ENCODE peak calls at places on chromosomes 1 and 21, in four cellular contexts. F is AG09309, X is hepatocyte, Q is foreskin fibroblast. V is an unnamed sample.

GRCh38 chr1:31135973-31136600 is 70.6 kb upstream of the PUM1 start:
- DNase-seq in X (no peak), F (no peak), Q (no peak), V (peak; percentile 11)

GRCh38 chr1:153774780-153775431 is at the start of gene SLC27A3:
- DNase-seq in F (no peak), Q (peak; percentile 55), X (peak; percentile 79), V (peak; percentile 64)

GRCh38 chr1:232196042-232196441 is 433.9 kb downstream of the SIPA1L2 start:
- DNase-seq in Q (no peak), X (no peak), F (no peak), V (no peak)

GRCh38 chr1:163264256-163264655 is 57.5 kb upstream of the NUF2 start:
- DNase-seq in Q (no peak), F (no peak), X (no peak), V (no peak)

GRCh38 chr1:10561955-10562354 is 87.2 kb downstream of the PEX14 start:
- DNase-seq in F (no peak), X (no peak), Q (no peak), V (no peak)

GRCh38 chr1:91647061-91647460 is 146.4 kb downstream of the CDC7 start:
- DNase-seq in X (no peak), Q (no peak), F (no peak), V (no peak)

GRCh38 chr21:26469789-26470188 is 103.3 kb downstream of the CYYR1 start:
- DNase-seq in Q (peak; percentile 68), F (peak; percentile 73), X (peak; percentile 23), V (peak; percentile 83)

GRCh38 chr1:43653339-43653738 is 3.4 kb downstream of the KDM4A start:
- DNase-seq in X (peak; percentile 53), Q (no peak), F (no peak), V (peak; percentile 59)

GRCh38 chr1:164922585-164922984 is 363.6 kb downstream of the PBX1 start:
- DNase-seq in Q (no peak), F (no peak), X (no peak), V (no peak)

GRCh38 chr1:31064685-31065309 is 720 bp downstream of the PUM1 start:
- DNase-seq in Q (no peak), F (no peak), X (no peak), V (peak; percentile 21)

GRCh38 chr1:181479137-181479745 is 4.1 kb upstream of the CACNA1E start:
- DNase-seq in Q (peak; percentile 56), X (peak; percentile 85), F (peak; percentile 21), V (peak; percentile 81)

GRCh38 chr1:92951141-92951582 is 10.1 kb downstream of the DIPK1A start:
- DNase-seq in F (peak; percentile 46), Q (peak; percentile 83), X (peak; percentile 17), V (peak; percentile 87)

GRCh38 chr1:222777463-222777862 is 37.4 kb upstream of the DISP1 start:
- DNase-seq in X (no peak), Q (peak; percentile 53), F (no peak), V (peak; percentile 92)

GRCh38 chr1:47235280-47235679 is 3.3 kb upstream of the TAL1 start:
- DNase-seq in F (no peak), X (no peak), Q (no peak), V (no peak)

GRCh38 chr1:37255868-37256267 is 218.5 kb upstream of the ZC3H12A start:
- DNase-seq in Q (no peak), F (no peak), X (no peak), V (no peak)

GRCh38 chr1:26191739-26192138 is 1.3 kb downstream of the CATSPER4 start:
- DNase-seq in Q (no peak), X (no peak), F (no peak), V (no peak)

GRCh38 chr1:1014896-1015681 is 1.8 kb downstream of the ISG15 start:
- DNase-seq in Q (no peak), F (no peak), X (peak; percentile 46), V (no peak)

GRCh38 chr21:45542242-45542666 is at the start of gene SLC19A1:
- DNase-seq in Q (peak; percentile 66), F (no peak), X (peak; percentile 88), V (peak; percentile 47)

GRCh38 chr1:194487172-194487571 is 1300.8 kb upstream of the B3GALT2 start:
- DNase-seq in X (no peak), Q (no peak), F (no peak), V (no peak)

GRCh38 chr1:244336232-244336899 is 115.3 kb downstream of the ADSS2 start:
- DNase-seq in X (no peak), Q (no peak), F (no peak), V (no peak)

GRCh38 chr1:110393691-110394564 is 3.1 kb upstream of the SLC16A4 start:
- DNase-seq in F (no peak), X (peak; percentile 70), Q (peak; percentile 78), V (peak; percentile 85)

GRCh38 chr1:219505886-219506285 is 107.0 kb downstream of the ZC3H11B start:
- DNase-seq in Q (no peak), X (no peak), F (peak; percentile 28), V (no peak)

DNA sequence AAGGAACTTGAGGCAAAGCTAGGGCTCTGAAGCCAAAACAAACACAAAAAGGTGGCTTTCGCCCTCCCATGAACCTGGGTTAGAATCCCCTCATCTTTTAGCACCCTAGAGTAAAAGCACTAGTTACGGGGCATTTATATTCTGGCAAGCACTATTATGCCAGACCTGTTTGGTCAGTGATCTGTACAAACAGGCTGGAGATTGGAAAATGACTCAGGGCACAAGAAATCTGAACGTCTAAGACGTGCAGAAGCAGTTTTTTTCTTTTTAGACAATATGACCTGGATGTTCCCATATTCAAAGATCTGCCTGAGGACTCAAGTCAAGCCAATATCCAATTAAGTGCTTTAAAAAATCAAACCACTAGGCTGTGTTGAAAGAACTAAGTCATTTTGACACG is 3.0 kb downstream of the ZNF436 start:
- DNase-seq in X (no peak), F (no peak), Q (no peak), V (peak; percentile 11)
- H3K4me3 ChIP-seq in X (no peak overlapping the region), F (no peak overlapping the region), Q (no peak overlapping the region), V (no peak overlapping the region)

GRCh38 chr1:205750683-205751651 is 985 bp upstream of the NUCKS1 start:
- DNase-seq in Q (no peak), F (no peak), X (peak; percentile 13), V (peak; percentile 25)

GRCh38 chr1:205749094-205749825 is 722 bp downstream of the NUCKS1 start:
- DNase-seq in X (peak; percentile 98), F (peak; percentile 74), Q (peak; percentile 97), V (peak; percentile 94)

GRCh38 chr1:205746757-205747412 is 3.1 kb downstream of the NUCKS1 start:
- DNase-seq in X (no peak), F (no peak), Q (no peak), V (no peak)

GRCh38 chr1:205748398-205749093 is 1.4 kb downstream of the NUCKS1 start:
- DNase-seq in X (peak; percentile 57), Q (peak; percentile 34), F (peak; percentile 38), V (peak; percentile 80)

DNA sequence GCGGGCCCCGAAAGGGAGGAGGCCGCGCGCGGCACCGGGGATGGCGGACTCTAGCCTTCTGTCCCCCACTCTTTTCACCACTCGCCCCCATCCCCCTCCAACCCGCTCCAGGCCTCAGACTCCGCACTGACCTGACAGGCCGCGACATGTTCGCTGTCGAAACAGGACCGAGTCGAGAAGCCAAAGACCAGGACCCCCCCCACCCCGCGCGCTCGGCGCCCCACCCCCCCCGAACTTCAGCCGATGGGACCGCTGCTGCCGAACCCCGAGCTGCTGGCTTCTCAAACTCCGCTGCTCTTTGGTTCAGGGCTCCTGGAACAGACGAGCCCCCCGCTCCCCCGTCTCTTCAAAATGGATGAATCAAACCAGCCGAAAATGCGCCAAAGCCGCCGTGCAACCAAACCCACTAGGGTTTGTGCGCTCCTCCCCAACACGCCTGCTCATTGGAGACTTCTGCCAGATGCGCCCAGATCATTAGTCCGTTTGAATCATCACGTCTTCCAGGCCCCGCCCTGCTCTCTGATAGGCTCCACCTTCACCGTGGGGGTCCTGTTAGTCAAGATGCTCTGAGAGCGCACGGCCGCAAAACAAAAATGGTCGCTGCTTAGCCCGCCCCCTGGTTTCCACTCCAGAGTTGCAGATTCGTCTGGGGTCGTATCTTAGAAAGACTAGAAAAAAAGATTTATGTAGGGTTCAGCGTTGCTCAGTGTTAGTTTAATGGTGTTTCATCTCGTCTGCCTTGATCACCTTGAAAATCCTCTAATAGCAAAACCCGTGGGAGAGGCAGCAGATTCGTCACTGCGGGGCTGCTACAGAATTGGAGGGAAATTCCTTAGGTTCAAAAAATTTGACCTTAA is at the start of gene NUCKS1:
- DNase-seq in X (peak; percentile 98), F (peak; percentile 98), Q (peak; percentile 99), V (peak; percentile 99)
- TF ChIP-seq CTCF in X (no peak), F (peak; percentile 7), Q (peak; percentile 6), V (peak; percentile 8)

GRCh38 chr1:2288816-2289536 is 60.9 kb downstream of the SKI start:
- DNase-seq in Q (no peak), F (no peak), X (no peak), V (no peak)

GRCh38 chr1:2290595-2291510 is 62.7 kb downstream of the SKI start:
- DNase-seq in F (peak; percentile 95), Q (peak; percentile 98), X (no peak), V (peak; percentile 99)

GRCh38 chr1:2288308-2288707 is 60.2 kb downstream of the SKI start:
- DNase-seq in X (no peak), Q (no peak), F (no peak), V (no peak)

GRCh38 chr1:2289607-2290006 is 61.5 kb downstream of the SKI start:
- DNase-seq in F (no peak), Q (no peak), X (no peak), V (no peak)

GRCh38 chr1:2290171-2290578 is 62.1 kb downstream of the SKI start:
- DNase-seq in Q (no peak), X (no peak), F (no peak), V (no peak)
- H3K4me3 ChIP-seq in Q (no peak overlapping the region), X (no peak overlapping the region), F (no peak overlapping the region), V (peak overlapping the region; percentile 1)

GRCh38 chr1:192545781-192546521 is 29.6 kb upstream of the RGS1 start:
- DNase-seq in X (no peak), Q (no peak), F (no peak), V (peak; percentile 20)
- TF ChIP-seq CTCF in X (no peak), Q (no peak), F (no peak), V (peak; percentile 20)

GRCh38 chr1:67336783-67337182 is 29.1 kb downstream of the IL12RB2 start:
- DNase-seq in Q (no peak), F (no peak), X (no peak), V (no peak)
- H3K4me3 ChIP-seq in Q (no peak overlapping the region), F (no peak overlapping the region), X (no peak overlapping the region), V (no peak overlapping the region)

DNA sequence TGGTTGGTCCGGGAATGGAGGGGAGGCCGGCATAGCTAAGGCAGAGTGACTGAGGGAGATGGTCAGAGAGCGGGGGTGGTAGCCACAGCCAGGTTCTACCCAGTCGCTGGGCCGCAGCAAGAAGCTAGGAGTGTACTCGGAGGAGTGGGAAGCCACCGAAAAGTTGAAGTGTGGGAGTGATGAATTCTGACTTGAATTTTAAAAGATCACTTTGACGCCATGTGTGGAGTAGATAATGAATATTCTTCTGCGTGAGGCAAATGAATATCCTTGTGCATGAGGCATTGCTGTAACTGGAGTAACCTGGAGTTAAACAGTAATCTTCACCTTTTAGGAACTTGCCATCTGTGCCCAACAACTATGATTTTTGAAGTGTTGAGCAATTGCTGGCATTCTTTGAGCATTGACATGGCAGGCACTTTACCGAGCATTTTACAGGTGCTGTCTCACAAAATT is 6.9 kb downstream of the CTPS1 start:
- DNase-seq in Q (no peak), F (no peak), X (no peak), V (no peak)
- TF ChIP-seq CTCF in Q (no peak), F (no peak), X (no peak), V (no peak)

V was measured in fibroblast of mammary gland.